ENCODE peak calls at places on chromosome 15, in seven cellular contexts. Q is hepatocyte, A is SK-N-SH, U is spleen, M is stomach, W is heart right ventricle, X is astrocyte of the spinal cord. V is an unnamed sample.

GRCh38 chr15:74397239-74398068 is 30.0 kb upstream of the CYP11A1 start:
- DNase-seq in X (no peak), U (peak; percentile 87), W (no peak), M (no peak), Q (no peak), A (no peak), V (no peak)

GRCh38 chr15:58214941-58215340 is 76.8 kb downstream of the AQP9 start:
- DNase-seq in A (no peak), W (no peak), U (no peak), X (no peak), Q (no peak), M (no peak), V (no peak)

GRCh38 chr15:74542192-74543042 is 1.4 kb downstream of the ARID3B start:
- DNase-seq in W (no peak), U (no peak), M (no peak), Q (no peak), A (no peak), X (peak; percentile 20), V (no peak)

GRCh38 chr15:76012021-76012551 is at the start of gene NRG4:
- DNase-seq in X (no peak), W (no peak), U (no peak), M (peak; percentile 48), A (no peak), Q (no peak), V (no peak)

GRCh38 chr15:69893863-69894262 is 203.9 kb downstream of the TLE3 start:
- DNase-seq in Q (peak; percentile 36), W (peak; percentile 22), A (peak; percentile 74), M (no peak), U (no peak), X (peak; percentile 71), V (no peak)

GRCh38 chr15:71730277-71731144 is 79.8 kb upstream of the NR2E3 start:
- DNase-seq in M (peak; percentile 49), U (no peak), W (no peak), X (peak; percentile 69), A (peak; percentile 71), Q (peak; percentile 78), V (no peak)

GRCh38 chr15:85754993-85755392 is 39.7 kb downstream of the KLHL25 start:
- DNase-seq in Q (no peak), M (no peak), W (peak; percentile 58), A (peak; percentile 68), X (no peak), U (peak; percentile 45), V (no peak)

GRCh38 chr15:101250931-101251829 is 668 bp downstream of the CHSY1 start:
- DNase-seq in X (no peak), W (peak; percentile 51), M (peak; percentile 45), A (peak; percentile 68), Q (peak; percentile 84), U (peak; percentile 91), V (no peak)

GRCh38 chr15:32117122-32117521 is 86.8 kb downstream of the CHRNA7 start:
- DNase-seq in X (no peak), W (no peak), U (peak; percentile 39), A (peak; percentile 79), Q (no peak), M (no peak), V (no peak)

GRCh38 chr15:34055868-34056595 is 17.0 kb upstream of the AVEN start:
- DNase-seq in U (no peak), M (no peak), Q (no peak), A (no peak), W (no peak), X (peak; percentile 75), V (no peak)

DNA sequence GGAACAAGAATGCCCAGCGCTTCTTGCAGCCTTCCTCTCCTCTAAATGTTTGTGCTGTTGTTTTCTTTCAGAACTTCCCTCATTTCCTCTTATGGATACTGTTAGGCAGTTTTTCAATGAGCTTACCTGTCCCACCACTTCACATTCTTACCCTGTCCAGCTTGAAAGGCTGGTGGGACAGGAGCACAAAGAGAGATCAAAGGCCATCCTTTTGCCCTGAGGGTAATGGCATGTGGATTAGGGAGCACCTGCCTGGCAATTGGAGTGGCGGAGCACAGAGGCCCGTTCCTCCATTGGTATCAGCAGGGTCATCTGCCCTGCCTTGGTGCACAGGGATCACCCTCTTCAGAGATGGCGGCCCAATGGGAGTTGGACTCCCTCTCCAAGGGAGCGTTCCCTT is 170.1 kb upstream of the UBE3A start:
- DNase-seq in W (no peak), M (no peak), A (no peak), X (no peak), U (no peak), Q (no peak), V (no peak)
- TF ChIP-seq CTCF in W (no peak), M (no peak), A (no peak), X (no peak), U (no peak), Q (no peak), V (no peak)

DNA sequence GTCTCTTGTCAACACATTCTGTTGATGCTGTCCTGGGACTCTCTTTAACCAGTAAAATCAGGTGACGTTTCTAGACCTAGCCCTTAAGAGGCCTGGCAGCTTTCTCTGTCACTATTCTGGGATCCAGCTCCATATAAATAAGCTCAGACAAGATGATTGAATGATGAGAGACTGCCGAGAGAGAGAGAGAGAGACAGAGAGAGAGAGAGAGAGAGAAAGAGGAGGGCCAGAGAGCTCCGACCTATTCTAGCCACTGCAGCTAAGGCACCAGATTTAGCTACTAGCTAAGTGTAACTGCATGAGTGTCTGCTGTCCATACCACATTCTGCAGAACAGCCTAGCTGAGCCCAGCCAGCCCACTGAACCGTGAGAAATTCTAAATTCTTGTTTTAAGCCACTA is 36.1 kb upstream of the CTXND1 start:
- DNase-seq in U (no peak), A (no peak), M (no peak), W (no peak), Q (no peak), X (no peak), V (no peak)
- H3K4me3 ChIP-seq in U (no peak overlapping the region), A (no peak overlapping the region), M (no peak overlapping the region), W (no peak overlapping the region), Q (no peak overlapping the region), X (no peak overlapping the region), V (no peak overlapping the region)

GRCh38 chr15:47824185-47824584 is 106.9 kb downstream of the SEMA6D start:
- DNase-seq in A (no peak), Q (no peak), M (no peak), X (no peak), U (no peak), W (no peak), V (no peak)
- TF ChIP-seq CTCF in A (no peak), Q (no peak), M (no peak), X (no peak), U (no peak), W (no peak), V (no peak)

GRCh38 chr15:77959094-77959879 is 118.2 kb downstream of the TBC1D2B start:
- DNase-seq in Q (peak; percentile 89), M (peak; percentile 83), U (peak; percentile 94), W (peak; percentile 79), A (peak; percentile 91), X (peak; percentile 63), V (peak; percentile 21)
- H3K4me3 ChIP-seq in Q (no peak overlapping the region), M (peak overlapping the region; percentile 28), U (no peak overlapping the region), W (peak overlapping the region; percentile 25), A (peak overlapping the region; percentile 29), X (peak overlapping the region; percentile 24), V (peak overlapping the region; percentile 41)

DNA sequence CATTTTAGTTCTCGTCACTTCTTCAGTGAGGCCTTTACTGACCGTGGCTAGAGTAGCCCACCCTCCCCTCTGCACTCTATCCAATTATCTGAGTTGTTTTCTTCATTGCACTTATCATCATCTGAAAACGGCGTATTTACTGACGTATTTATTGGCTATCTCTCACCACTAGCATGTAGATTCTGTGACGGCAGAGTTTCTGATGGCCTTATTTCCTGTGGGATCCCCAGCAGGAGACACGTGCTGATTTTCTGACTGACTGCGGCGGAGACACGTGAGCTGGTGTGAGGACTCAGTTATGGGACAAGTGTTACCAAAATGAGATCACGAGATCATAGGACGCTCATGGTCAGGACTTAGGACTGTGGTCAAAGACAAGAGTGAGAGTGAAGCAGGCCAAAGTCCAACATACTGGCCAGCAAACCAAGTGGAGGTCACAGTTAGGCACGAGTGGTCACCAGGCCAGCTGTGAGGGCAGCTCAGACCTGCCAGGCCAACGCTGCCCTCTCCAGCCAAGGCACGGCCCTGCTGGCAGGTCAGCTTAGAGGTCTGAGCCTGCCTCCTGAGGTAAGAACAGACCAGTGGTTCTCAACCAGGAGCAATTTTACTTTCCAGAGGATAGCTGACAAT is 50.6 kb upstream of the BNIP2 start:
- DNase-seq in Q (no peak), A (no peak), M (no peak), U (no peak), X (no peak), W (no peak), V (no peak)
- TF ChIP-seq CTCF in Q (no peak), A (no peak), M (no peak), U (no peak), X (no peak), W (no peak), V (no peak)

GRCh38 chr15:29125382-29126207 is 144.0 kb downstream of the NSMCE3 start:
- DNase-seq in Q (no peak), W (no peak), U (peak; percentile 56), M (no peak), X (no peak), A (no peak), V (no peak)
- H3K4me3 ChIP-seq in Q (no peak overlapping the region), W (no peak overlapping the region), U (no peak overlapping the region), M (no peak overlapping the region), X (no peak overlapping the region), A (no peak overlapping the region), V (no peak overlapping the region)

GRCh38 chr15:99371180-99372103 is 120.2 kb downstream of the LRRC28 start:
- DNase-seq in X (no peak), Q (no peak), U (no peak), A (no peak), M (no peak), W (no peak), V (no peak)
- TF ChIP-seq CTCF in X (no peak), Q (no peak), U (no peak), A (no peak), M (no peak), W (peak; percentile 6), V (no peak)

V was measured in ascending aorta.